ENCODE peak calls at places on chromosomes 16 and 17, in seven cellular contexts. F, W, E, P, K, N and O are unnamed samples.
A peak's percentile ranks its signal among the peaks of the same experiment; 100 is the strongest.

GRCh38 chr17:44002141-44002848 is 2.1 kb upstream of the NAGS start:
- DNase-seq in F (no peak), W (no peak), E (no peak), P (no peak), K (no peak), N (no peak), O (no peak)

GRCh38 chr16:30068750-30069574 is 3.4 kb downstream of the ALDOA start:
- DNase-seq in F (no peak), W (no peak), E (no peak), P (peak; percentile 31), K (no peak), N (no peak), O (peak; percentile 33)

GRCh38 chr17:32533296-32533695 is 46.5 kb downstream of the CDK5R1 start:
- DNase-seq in F (no peak), W (no peak), E (no peak), P (no peak), K (no peak), N (no peak), O (no peak)

GRCh38 chr17:3003401-3004149 is 59.8 kb downstream of the OR1D5 start:
- DNase-seq in F (no peak), W (no peak), E (no peak), P (no peak), K (peak; percentile 45), N (peak; percentile 41), O (no peak)

GRCh38 chr16:28180660-28181556 is 30.9 kb downstream of the XPO6 start:
- DNase-seq in F (no peak), W (no peak), E (no peak), P (no peak), K (peak; percentile 66), N (no peak), O (no peak)

GRCh38 chr17:28475151-28475900 is 1.9 kb downstream of the SLC13A2 start:
- DNase-seq in F (no peak), W (no peak), E (no peak), P (no peak), K (no peak), N (no peak), O (no peak)

GRCh38 chr17:80151333-80151732 is 4.4 kb upstream of the EIF4A3 start:
- DNase-seq in F (no peak), W (no peak), E (no peak), P (no peak), K (no peak), N (no peak), O (no peak)

GRCh38 chr17:15436399-15437369 is 30.7 kb downstream of the CDRT4 start:
- DNase-seq in F (peak; percentile 56), W (no peak), E (no peak), P (peak; percentile 3), K (peak; percentile 97), N (peak; percentile 77), O (no peak)

GRCh38 chr16:67101301-67101675 is 8.5 kb upstream of the PHAF1 start:
- DNase-seq in F (no peak), W (no peak), E (no peak), P (no peak), K (no peak), N (no peak), O (no peak)

GRCh38 chr17:27630607-27631408 is at the start of gene LGALS9:
- DNase-seq in F (peak; percentile 36), W (no peak), E (no peak), P (peak; percentile 44), K (peak; percentile 27), N (no peak), O (no peak)

GRCh38 chr17:27623578-27623977 is 7.4 kb upstream of the LGALS9 start:
- DNase-seq in F (no peak), W (no peak), E (no peak), P (no peak), K (no peak), N (no peak), O (no peak)

GRCh38 chr17:42682400-42683384 is at the start of gene CNTNAP1:
- DNase-seq in F (peak; percentile 83), W (no peak), E (no peak), P (no peak), K (peak; percentile 22), N (peak; percentile 82), O (no peak)

GRCh38 chr17:74737299-74738050 is 419 bp downstream of the RAB37 start:
- DNase-seq in F (no peak), W (no peak), E (no peak), P (no peak), K (no peak), N (no peak), O (peak; percentile 38)

GRCh38 chr16:35725949-35726348 is 2266.5 kb downstream of the TP53TG3F start:
- DNase-seq in F (no peak), W (no peak), E (no peak), P (no peak), K (no peak), N (no peak), O (no peak)
- H3K9me3 ChIP-seq in F (no peaks in the 10 kb centered on the region), W (no peaks in the 10 kb centered on the region), E (no peaks in the 10 kb centered on the region), P (peaks cover 11% of the 10 kb centered on the region), K (no peaks in the 10 kb centered on the region), N (no peaks in the 10 kb centered on the region), O (peaks cover 5% of the 10 kb centered on the region)

GRCh38 chr16:3305109-3306068 is at the start of the genes TIGD7 and ZNF75A:
- DNase-seq in F (peak; percentile 90), W (peak; percentile 82), E (peak; percentile 35), P (peak; percentile 70), K (peak; percentile 87), N (peak; percentile 90), O (peak; percentile 66)
- H3K9me3 ChIP-seq in F (no peaks in the 10 kb centered on the region), W (peaks cover 3% of the 10 kb centered on the region), E (no peaks in the 10 kb centered on the region), P (peaks cover 21% of the 10 kb centered on the region), K (no peaks in the 10 kb centered on the region), N (peaks cover 45% of the 10 kb centered on the region), O (peaks cover 16% of the 10 kb centered on the region)

GRCh38 chr17:22461460-22462145 is 769.3 kb downstream of the KCNJ18 start:
- DNase-seq in F (no peak), W (no peak), E (no peak), P (no peak), K (no peak), N (no peak), O (no peak)

GRCh38 chr17:22460461-22461063 is 768.2 kb downstream of the KCNJ18 start:
- DNase-seq in F (no peak), W (no peak), E (no peak), P (no peak), K (no peak), N (no peak), O (no peak)

GRCh38 chr17:22463110-22463850 is 771.0 kb downstream of the KCNJ18 start:
- DNase-seq in F (no peak), W (no peak), E (no peak), P (no peak), K (no peak), N (no peak), O (no peak)

GRCh38 chr17:22464041-22464440 is 771.7 kb downstream of the KCNJ18 start:
- DNase-seq in F (no peak), W (no peak), E (no peak), P (no peak), K (no peak), N (no peak), O (no peak)

DNA sequence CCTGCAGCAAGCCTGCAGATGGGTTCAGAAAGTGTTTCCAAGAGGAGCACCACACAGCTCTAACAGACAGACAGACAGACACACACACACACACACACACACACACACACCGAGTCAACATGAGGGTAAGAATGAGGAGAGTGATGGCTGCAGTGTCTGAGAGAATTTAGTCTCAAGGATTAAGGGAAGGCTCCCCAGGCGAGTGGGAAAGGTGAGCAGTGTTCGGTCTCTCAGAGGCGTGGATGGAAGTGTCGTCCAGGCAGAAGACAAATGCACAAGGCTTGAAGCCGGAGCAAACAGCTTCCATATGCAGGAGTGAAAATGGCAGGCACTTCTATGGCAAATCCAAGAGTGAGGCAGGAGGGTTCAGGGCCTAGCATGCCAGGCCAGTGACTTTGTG is 770.1 kb downstream of the KCNJ18 start:
- DNase-seq in F (no peak), W (no peak), E (no peak), P (no peak), K (no peak), N (no peak), O (no peak)
- H3K9me3 ChIP-seq in F (no peaks in the 10 kb centered on the region), W (no peaks in the 10 kb centered on the region), E (no peaks in the 10 kb centered on the region), P (no peaks in the 10 kb centered on the region), K (no peaks in the 10 kb centered on the region), N (peaks cover 4% of the 10 kb centered on the region), O (no peaks in the 10 kb centered on the region)

DNA sequence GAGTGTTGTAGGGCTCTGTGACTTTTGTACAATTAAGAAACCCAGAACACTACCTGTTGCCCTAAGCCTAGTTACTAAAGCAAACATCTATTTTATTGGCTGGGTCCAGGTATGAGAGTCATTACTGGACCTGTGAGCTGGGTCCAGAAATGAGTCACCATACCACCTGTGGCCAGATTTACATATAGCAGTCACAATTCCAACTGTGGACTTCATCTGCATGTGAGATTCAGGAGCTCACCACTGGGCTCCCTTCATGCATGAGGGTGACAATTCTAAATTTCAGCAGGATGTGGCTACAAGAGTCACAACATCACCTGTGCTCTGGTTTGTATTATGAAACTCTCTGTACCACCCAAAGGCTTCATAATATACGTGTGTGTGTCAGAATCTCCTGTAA is 2038.0 kb downstream of the TP53TG3F start:
- DNase-seq in F (no peak), W (no peak), E (no peak), P (no peak), K (no peak), N (no peak), O (no peak)
- H3K9me3 ChIP-seq in F (no peaks in the 10 kb centered on the region), W (no peaks in the 10 kb centered on the region), E (no peaks in the 10 kb centered on the region), P (no peaks in the 10 kb centered on the region), K (no peaks in the 10 kb centered on the region), N (no peaks in the 10 kb centered on the region), O (no peaks in the 10 kb centered on the region)

GRCh38 chr16:81973737-81974136 is 37.5 kb downstream of the SDR42E1 start:
- DNase-seq in F (no peak), W (no peak), E (no peak), P (no peak), K (no peak), N (no peak), O (no peak)
- H3K9me3 ChIP-seq in F (no peaks in the 10 kb centered on the region), W (no peaks in the 10 kb centered on the region), E (no peaks in the 10 kb centered on the region), P (no peaks in the 10 kb centered on the region), K (no peaks in the 10 kb centered on the region), N (peaks cover 3% of the 10 kb centered on the region), O (peaks cover 4% of the 10 kb centered on the region)